ENCODE peak calls at places on chromosomes 11 and 22, in four cellular contexts. J, H, E and V are unnamed samples.

GRCh38 chr11:45022294-45023064 is 71.8 kb upstream of the TP53I11 start:
- DNase-seq in J (no peak), H (peak), E (no peak), V (peak)

GRCh38 chr11:73199446-73199845 is 18.6 kb upstream of the P2RY2 start:
- DNase-seq in J (no peak), H (no peak), E (no peak), V (no peak)

GRCh38 chr11:18698341-18699268 is at the start of gene TMEM86A:
- DNase-seq in J (peak), H (peak), E (no peak), V (no peak)

GRCh38 chr11:64007629-64008282 is 21.5 kb downstream of the OTUB1 start:
- DNase-seq in J (peak), H (no peak), E (no peak), V (no peak)

GRCh38 chr11:11476971-11477645 is 124.1 kb upstream of the CSNK2A3 start:
- DNase-seq in J (no peak), H (no peak), E (no peak), V (no peak)

GRCh38 chr11:116240661-116241060 is 532.1 kb downstream of the BUD13 start:
- DNase-seq in J (no peak), H (no peak), E (no peak), V (no peak)

GRCh38 chr22:48756146-48757111 is 1071.2 kb downstream of the BRD1 start:
- DNase-seq in J (no peak), H (no peak), E (no peak), V (no peak)

GRCh38 chr11:110187731-110188130 is 94.5 kb downstream of the ZC3H12C start:
- DNase-seq in J (no peak), H (no peak), E (no peak), V (no peak)

GRCh38 chr11:32987851-32988250 is 27.8 kb upstream of the DEPDC7 start:
- DNase-seq in J (no peak), H (no peak), E (no peak), V (no peak)

GRCh38 chr11:36098046-36098445 is 154.2 kb downstream of the LDLRAD3 start:
- DNase-seq in J (no peak), H (no peak), E (no peak), V (no peak)

GRCh38 chr22:50641696-50642607 is 14.0 kb upstream of the ARSA start:
- DNase-seq in J (no peak), H (peak), E (no peak), V (no peak)
- TF ChIP-seq CTCF in J (no peak), H (peak), E (peak), V (peak)

GRCh38 chr11:67056267-67056639 is 394 bp upstream of the RHOD start:
- DNase-seq in J (no peak), H (no peak), E (no peak), V (no peak)
- H3K4me3 ChIP-seq in J (peak), H (peak), E (peak), V (peak)

DNA sequence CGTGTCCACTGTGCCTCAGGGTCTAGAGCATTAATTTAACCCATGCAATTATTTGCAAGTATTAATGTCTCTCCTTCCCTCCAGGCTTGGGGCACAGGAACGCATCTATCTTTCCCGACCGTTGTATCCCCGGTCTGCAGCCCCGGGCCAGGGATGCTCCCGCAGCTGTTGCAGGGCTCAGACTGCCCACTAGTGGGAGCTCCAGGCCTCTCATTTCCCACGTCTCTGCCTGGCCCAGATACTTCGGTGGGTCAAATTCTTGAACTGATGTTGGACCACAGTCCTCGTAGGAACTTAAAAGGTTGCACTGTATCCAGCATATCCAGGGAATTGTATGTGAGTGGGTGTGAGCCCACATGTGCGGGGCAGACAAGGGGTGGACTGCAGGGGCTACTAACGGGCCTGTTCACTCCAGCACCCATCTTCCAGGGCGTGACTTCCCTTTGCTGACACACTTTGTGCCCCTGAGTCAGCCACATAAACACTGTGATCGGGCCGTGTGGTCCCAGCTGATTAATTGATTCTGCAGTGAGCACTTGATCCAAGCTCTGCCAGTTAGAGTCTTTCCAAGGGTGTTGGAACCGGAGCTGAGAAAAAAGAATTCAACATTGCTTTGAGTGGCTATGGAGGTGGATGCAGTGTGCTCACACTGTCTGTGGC is 451.3 kb downstream of the TBC1D22A start:
- DNase-seq in J (peak), H (no peak), E (no peak), V (no peak)
- TF ChIP-seq CTCF in J (peak), H (peak), E (peak), V (peak)

GRCh38 chr22:45268958-45269844 is 15.5 kb upstream of the UPK3A start:
- DNase-seq in J (no peak), H (peak), E (no peak), V (no peak)
- H3K4me3 ChIP-seq in J (peak), H (peak), E (peak), V (peak)

GRCh38 chr22:19957445-19957844 is 15.8 kb upstream of the TXNRD2 start:
- DNase-seq in J (no peak), H (no peak), E (no peak), V (no peak)
- TF ChIP-seq CTCF in J (no peak), H (no peak), E (peak), V (peak)

DNA sequence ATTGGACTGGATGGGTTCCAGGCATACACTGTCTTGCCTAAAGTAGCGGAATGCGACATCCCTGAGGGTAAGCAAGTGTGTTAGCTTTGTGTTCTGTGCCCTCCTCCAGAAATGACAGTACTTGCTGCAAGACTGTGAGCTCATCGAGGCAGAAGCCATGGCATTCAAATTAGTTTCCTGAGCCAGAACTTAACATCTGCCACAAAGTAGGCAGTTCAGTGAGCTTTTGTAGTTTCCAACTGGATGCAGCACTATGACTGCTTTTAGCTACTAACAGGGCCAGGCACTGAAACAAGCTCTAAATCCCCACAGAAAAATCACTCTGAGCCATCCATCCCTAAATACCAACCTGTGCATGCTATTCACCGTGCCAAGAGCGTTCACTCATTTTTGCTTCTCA is 1.2 kb upstream of the FAR1 start:
- DNase-seq in J (no peak), H (peak), E (peak), V (no peak)
- H3K4me3 ChIP-seq in J (no peak), H (no peak), E (no peak), V (peak)

GRCh38 chr22:22167791-22168189 is 76.8 kb upstream of the VPREB1 start:
- DNase-seq in J (no peak), H (no peak), E (no peak), V (no peak)

GRCh38 chr22:22166941-22167713 is 77.5 kb upstream of the VPREB1 start:
- DNase-seq in J (no peak), H (no peak), E (no peak), V (no peak)

GRCh38 chr22:22165936-22166710 is 78.5 kb upstream of the VPREB1 start:
- DNase-seq in J (no peak), H (no peak), E (no peak), V (no peak)

GRCh38 chr22:22161924-22162851 is 82.4 kb upstream of the VPREB1 start:
- DNase-seq in J (no peak), H (no peak), E (no peak), V (no peak)

GRCh38 chr22:22164541-22165272 is 79.9 kb upstream of the VPREB1 start:
- DNase-seq in J (no peak), H (no peak), E (no peak), V (no peak)
- TF ChIP-seq CTCF in J (no peak), H (no peak), E (no peak), V (peak)